ENCODE peak calls at places on chromosome 6, in six cellular contexts. C is CD4-positive, alpha-beta T cell; Q is GM23338; U is CD4-positive, CD25-positive, alpha-beta regulatory T cell; H is effector memory CD4-positive, alpha-beta T cell; W is brain microvascular endothelial cell. G is an unnamed sample. For H3K27me3, the result is how much of the 10 kb centered on the place peaks cover.

GRCh38 chr6:157024745-157025144 is 247.6 kb downstream of the ARID1B start:
- DNase-seq in C (no peak), Q (no peak), U (no peak), H (no peak), W (no peak), G (no peak)

GRCh38 chr6:7203939-7204338 is 96.2 kb downstream of the RREB1 start:
- DNase-seq in C (no peak), Q (no peak), U (no peak), H (no peak), W (no peak), G (no peak)

GRCh38 chr6:38078671-38079070 is 259.1 kb downstream of the ZFAND3 start:
- DNase-seq in C (no peak), Q (no peak), U (no peak), H (no peak), W (no peak), G (no peak)

GRCh38 chr6:73264446-73264845 is 1.4 kb upstream of the KHDC1 start:
- DNase-seq in C (no peak), Q (no peak), U (no peak), H (no peak), W (no peak), G (no peak)

GRCh38 chr6:37514377-37514776 is 14.7 kb upstream of the CCDC167 start:
- DNase-seq in C (no peak), Q (no peak), U (no peak), H (no peak), W (peak), G (no peak)

GRCh38 chr6:44456070-44456965 is 68.8 kb downstream of the CDC5L start:
- DNase-seq in C (peak), Q (peak), U (peak), H (peak), W (peak), G (no peak)

GRCh38 chr6:54428437-54428836 is 120.2 kb downstream of the TINAG start:
- DNase-seq in C (no peak), Q (no peak), U (no peak), H (no peak), W (no peak), G (no peak)

GRCh38 chr6:151112130-151112529 is 127.6 kb upstream of the AKAP12 start:
- DNase-seq in C (no peak), Q (no peak), U (no peak), H (no peak), W (no peak), G (no peak)

GRCh38 chr6:40532349-40533028 is 54.7 kb downstream of the LRFN2 start:
- DNase-seq in C (no peak), Q (no peak), U (no peak), H (no peak), W (no peak), G (peak)

GRCh38 chr6:75204222-75204958 is 1.5 kb downstream of the COL12A1 start:
- DNase-seq in C (no peak), Q (peak), U (no peak), H (no peak), W (peak), G (no peak)

GRCh38 chr6:6915813-6916547 is 191.8 kb upstream of the RREB1 start:
- DNase-seq in C (no peak), Q (no peak), U (no peak), H (no peak), W (no peak), G (no peak)

GRCh38 chr6:100512203-100512862 is 47.6 kb upstream of the SIM1 start:
- DNase-seq in C (no peak), Q (no peak), U (no peak), H (no peak), W (peak), G (no peak)

GRCh38 chr6:36042618-36043260 is 15.1 kb downstream of the MAPK14 start:
- DNase-seq in C (no peak), Q (no peak), U (no peak), H (no peak), W (no peak), G (no peak)

GRCh38 chr6:110338820-110339470 is 19.2 kb downstream of the METTL24 start:
- DNase-seq in C (no peak), Q (no peak), U (no peak), H (no peak), W (peak), G (no peak)

GRCh38 chr6:81476881-81477280 is 275.6 kb downstream of the TENT5A start:
- DNase-seq in C (no peak), Q (no peak), U (no peak), H (no peak), W (peak), G (no peak)

GRCh38 chr6:119636060-119636459 is 286.5 kb upstream of the MAN1A1 start:
- DNase-seq in C (no peak), Q (no peak), U (no peak), H (no peak), W (no peak), G (no peak)

GRCh38 chr6:138036111-138036510 is 71.1 kb downstream of the PERP start:
- DNase-seq in C (no peak), Q (peak), U (no peak), H (no peak), W (no peak), G (no peak)

GRCh38 chr6:132728616-132729015 is 14.8 kb upstream of the VNN1 start:
- DNase-seq in C (no peak), Q (peak), U (no peak), H (no peak), W (no peak), G (no peak)

GRCh38 chr6:162638931-162639574 is 88.5 kb downstream of the PRKN start:
- DNase-seq in C (no peak), Q (no peak), U (no peak), H (no peak), W (no peak), G (no peak)

GRCh38 chr6:162640756-162641155 is 86.8 kb downstream of the PRKN start:
- DNase-seq in C (no peak), Q (no peak), U (no peak), H (no peak), W (no peak), G (no peak)

DNA sequence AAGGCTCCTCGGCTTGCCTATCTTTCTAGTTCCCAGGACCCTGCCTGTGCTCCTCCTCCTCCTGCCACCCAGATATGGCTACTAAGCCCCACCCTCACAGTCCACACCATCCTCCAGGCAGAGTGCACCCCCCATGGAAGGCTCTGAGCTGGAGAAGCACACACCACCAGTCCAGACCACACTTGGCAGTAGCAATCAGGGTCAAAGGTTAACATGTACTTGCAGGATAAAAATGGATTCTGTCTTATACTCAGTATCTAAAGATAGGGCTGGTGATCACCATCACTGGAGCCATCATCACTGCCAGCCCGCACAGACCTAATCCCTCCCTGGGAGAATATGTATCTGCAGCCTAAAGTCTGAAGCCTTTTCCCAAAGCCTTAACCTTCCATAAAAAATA is 83.4 kb downstream of the PRKN start:
- DNase-seq in C (no peak), Q (no peak), U (no peak), H (no peak), W (no peak), G (no peak)
- H3K27ac ChIP-seq in C (no peak), Q (no peak), U (no peak), H (no peak), W (no peak), G (no peak)

GRCh38 chr6:149990672-149991402 is 27.1 kb downstream of the ULBP1 start:
- DNase-seq in C (no peak), Q (peak), U (no peak), H (no peak), W (no peak), G (no peak)

GRCh38 chr6:149990109-149990671 is 26.4 kb downstream of the ULBP1 start:
- DNase-seq in C (no peak), Q (peak), U (no peak), H (no peak), W (no peak), G (no peak)

GRCh38 chr6:149988550-149989336 is 25.0 kb downstream of the ULBP1 start:
- DNase-seq in C (no peak), Q (peak), U (no peak), H (no peak), W (no peak), G (no peak)

GRCh38 chr6:149995235-149995750 is 30.0 kb downstream of the RAET1L start:
- DNase-seq in C (no peak), Q (no peak), U (no peak), H (no peak), W (no peak), G (no peak)

DNA sequence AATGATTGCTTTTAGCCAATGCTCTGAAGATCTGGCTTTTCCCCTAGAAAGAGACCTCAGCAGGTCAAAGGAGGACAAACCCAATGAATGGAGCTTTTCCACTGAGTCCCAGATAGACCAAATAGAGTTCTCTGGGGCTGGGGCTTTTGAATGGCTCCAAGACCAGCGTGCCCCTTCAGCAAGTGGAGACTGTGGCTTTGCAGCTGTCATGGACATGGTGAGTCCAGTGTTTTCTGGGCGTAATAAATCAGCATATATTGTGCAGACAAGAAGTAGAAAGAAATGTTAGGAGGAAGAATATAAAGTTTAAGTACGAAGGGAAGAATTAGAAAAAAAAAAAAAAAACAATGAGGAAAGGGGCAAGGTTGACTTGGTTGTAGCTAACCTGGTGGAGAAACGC is 28.1 kb downstream of the ULBP1 start:
- DNase-seq in C (no peak), Q (no peak), U (no peak), H (no peak), W (no peak), G (no peak)
- H3K27me3 ChIP-seq in C (half or more), Q (half or more), U (under half), H (half or more), W (half or more), G (half or more)

GRCh38 chr6:22146581-22147468 is 150.0 kb downstream of the PRL start:
- DNase-seq in C (no peak), Q (no peak), U (no peak), H (no peak), W (no peak), G (peak)
- H3K27ac ChIP-seq in C (no peak), Q (peak), U (no peak), H (no peak), W (no peak), G (peak)

GRCh38 chr6:34100788-34101187 is 45.1 kb downstream of the GRM4 start:
- DNase-seq in C (no peak), Q (no peak), U (no peak), H (no peak), W (no peak), G (no peak)

GRCh38 chr6:34102696-34103095 is 43.2 kb downstream of the GRM4 start:
- DNase-seq in C (no peak), Q (no peak), U (no peak), H (no peak), W (no peak), G (no peak)

GRCh38 chr6:34102099-34102656 is 43.7 kb downstream of the GRM4 start:
- DNase-seq in C (no peak), Q (no peak), U (no peak), H (no peak), W (no peak), G (no peak)

GRCh38 chr6:34098045-34098936 is 47.6 kb downstream of the GRM4 start:
- DNase-seq in C (no peak), Q (peak), U (no peak), H (no peak), W (no peak), G (no peak)

GRCh38 chr6:34099878-34100277 is 46.0 kb downstream of the GRM4 start:
- DNase-seq in C (no peak), Q (no peak), U (no peak), H (no peak), W (no peak), G (no peak)
- H3K27me3 ChIP-seq in C (under half), Q (under half), U (under half), H (under half), W (under half), G (under half)

GRCh38 chr6:56848105-56848504 is 106.8 kb upstream of the BEND6 start:
- DNase-seq in C (no peak), Q (no peak), U (no peak), H (no peak), W (no peak), G (no peak)

GRCh38 chr6:56850618-56851017 is 104.3 kb upstream of the BEND6 start:
- DNase-seq in C (no peak), Q (no peak), U (no peak), H (no peak), W (no peak), G (no peak)

GRCh38 chr6:56851104-56851503 is 103.8 kb upstream of the BEND6 start:
- DNase-seq in C (no peak), Q (peak), U (no peak), H (no peak), W (peak), G (no peak)

GRCh38 chr6:56851541-56852248 is 103.2 kb upstream of the BEND6 start:
- DNase-seq in C (no peak), Q (peak), U (no peak), H (no peak), W (peak), G (peak)

DNA sequence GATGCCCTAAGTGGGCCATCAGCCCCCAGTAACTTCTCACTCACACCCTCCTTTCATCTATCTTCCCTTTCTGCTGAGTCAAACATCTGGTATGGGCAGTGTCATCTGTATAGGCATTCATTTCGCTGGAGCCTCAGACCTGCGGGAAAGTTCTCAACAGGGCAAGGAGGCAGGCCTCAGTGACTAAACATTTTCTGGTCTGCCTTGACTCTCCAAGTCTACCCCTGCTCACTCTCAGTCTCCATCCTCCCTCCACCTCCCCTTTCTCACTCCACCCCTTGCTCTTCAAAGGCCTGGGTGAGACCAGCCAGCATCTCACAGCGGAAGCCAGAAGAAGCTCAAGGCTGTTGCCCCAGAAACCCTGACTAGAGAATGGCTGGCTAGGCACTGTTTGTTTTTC is 105.0 kb upstream of the BEND6 start:
- DNase-seq in C (no peak), Q (peak), U (no peak), H (no peak), W (peak), G (peak)
- H3K27ac ChIP-seq in C (no peak), Q (peak), U (no peak), H (no peak), W (peak), G (peak)

GRCh38 chr6:30386166-30386565 is 41.2 kb downstream of the RPP21 start:
- DNase-seq in C (no peak), Q (no peak), U (no peak), H (no peak), W (no peak), G (no peak)
- H3K27me3 ChIP-seq in C (half or more), Q (under half), U (half or more), H (under half), W (under half), G (under half)

DNA sequence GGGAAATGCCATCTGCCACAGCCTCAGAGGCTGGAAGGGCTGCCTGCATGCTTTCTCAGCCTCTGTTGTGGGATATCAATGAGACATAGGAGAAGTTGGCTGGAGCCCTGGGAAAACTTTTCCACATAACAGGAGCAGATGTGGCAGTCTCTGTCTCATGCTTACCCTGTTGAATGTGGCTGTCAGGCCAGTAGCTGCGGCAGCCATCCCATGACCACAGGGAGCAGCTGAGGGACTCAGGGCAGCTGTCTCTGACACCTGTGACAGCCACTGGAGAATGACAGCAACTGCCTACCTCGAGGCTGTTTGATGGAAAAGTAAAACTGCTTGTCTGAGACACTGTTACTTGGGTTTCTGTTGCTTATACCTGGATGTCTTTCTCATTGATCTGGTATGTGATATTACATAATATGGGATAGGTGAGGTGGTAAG is 64.4 kb downstream of the TULP4 start:
- DNase-seq in C (no peak), Q (no peak), U (no peak), H (no peak), W (no peak), G (peak)
- H3K27ac ChIP-seq in C (no peak), Q (no peak), U (no peak), H (no peak), W (no peak), G (peak)

GRCh38 chr6:395432-396125 is 4.0 kb downstream of the IRF4 start:
- DNase-seq in C (no peak), Q (no peak), U (no peak), H (no peak), W (no peak), G (no peak)

GRCh38 chr6:391559-392440 is at the start of gene IRF4:
- DNase-seq in C (peak), Q (peak), U (peak), H (peak), W (no peak), G (no peak)

GRCh38 chr6:394641-395289 is 3.2 kb downstream of the IRF4 start:
- DNase-seq in C (no peak), Q (no peak), U (no peak), H (no peak), W (no peak), G (no peak)

GRCh38 chr6:392441-393390 is 1.2 kb downstream of the IRF4 start:
- DNase-seq in C (no peak), Q (peak), U (peak), H (no peak), W (no peak), G (no peak)

GRCh38 chr6:393391-394221 is 2.1 kb downstream of the IRF4 start:
- DNase-seq in C (no peak), Q (peak), U (no peak), H (no peak), W (no peak), G (no peak)
- H3K27me3 ChIP-seq in C (under half), Q (half or more), U (under half), H (under half), W (half or more), G (half or more)

G was measured in dorsolateral prefrontal cortex.